ENCODE peak calls at places on chromosomes 6 and 20, in nine cellular contexts. One of them, this sample, is unnamed.

GRCh38 chr6:2266845-2267244 is 21.4 kb upstream of the GMDS start:
- DNase-seq in H1: no peak
- DNase-seq in HepG2: no peak
- DNase-seq in GM12878: no peak
- DNase-seq in SK-N-SH: no peak
- DNase-seq in WTC11: no peak
- DNase-seq in K562: no peak
- DNase-seq in endothelial cell of umbilical vein: peak; percentile 14
- DNase-seq in A549: no peak
- DNase-seq in this sample: no peak

GRCh38 chr6:158312672-158313397 is 570 bp downstream of the TULP4 start:
- DNase-seq in H1: no peak
- DNase-seq in SK-N-SH: no peak
- DNase-seq in HepG2: no peak
- DNase-seq in A549: no peak
- DNase-seq in GM12878: no peak
- DNase-seq in endothelial cell of umbilical vein: no peak
- DNase-seq in K562: no peak
- DNase-seq in WTC11: no peak
- DNase-seq in this sample: peak; percentile 41

GRCh38 chr6:37024665-37025337 is 19.3 kb downstream of the FGD2 start:
- DNase-seq in K562: no peak
- DNase-seq in HepG2: no peak
- DNase-seq in endothelial cell of umbilical vein: no peak
- DNase-seq in GM12878: no peak
- DNase-seq in WTC11: no peak
- DNase-seq in SK-N-SH: no peak
- DNase-seq in H1: no peak
- DNase-seq in A549: peak; percentile 49
- DNase-seq in this sample: peak; percentile 40

GRCh38 chr6:164098857-164099534 is 684.5 kb downstream of the QKI start:
- DNase-seq in A549: no peak
- DNase-seq in K562: no peak
- DNase-seq in SK-N-SH: no peak
- DNase-seq in H1: no peak
- DNase-seq in GM12878: no peak
- DNase-seq in HepG2: peak; percentile 14
- DNase-seq in WTC11: no peak
- DNase-seq in endothelial cell of umbilical vein: no peak
- DNase-seq in this sample: peak; percentile 19

GRCh38 chr6:122704086-122704485 is 75.4 kb upstream of the FABP7 start:
- DNase-seq in H1: no peak
- DNase-seq in K562: peak; percentile 10
- DNase-seq in WTC11: no peak
- DNase-seq in SK-N-SH: no peak
- DNase-seq in A549: no peak
- DNase-seq in GM12878: no peak
- DNase-seq in endothelial cell of umbilical vein: no peak
- DNase-seq in HepG2: no peak
- DNase-seq in this sample: no peak

GRCh38 chr6:79868098-79868722 is 79.1 kb downstream of the ELOVL4 start:
- DNase-seq in GM12878: peak; percentile 20
- DNase-seq in endothelial cell of umbilical vein: peak; percentile 81
- DNase-seq in SK-N-SH: peak; percentile 68
- DNase-seq in HepG2: peak; percentile 54
- DNase-seq in H1: peak; percentile 49
- DNase-seq in WTC11: no peak
- DNase-seq in K562: peak; percentile 43
- DNase-seq in A549: peak; percentile 44
- DNase-seq in this sample: peak; percentile 82

GRCh38 chr6:127539292-127539691 is 20.2 kb upstream of the MTCL3 start:
- DNase-seq in endothelial cell of umbilical vein: peak; percentile 26
- DNase-seq in WTC11: no peak
- DNase-seq in SK-N-SH: peak; percentile 47
- DNase-seq in K562: no peak
- DNase-seq in H1: no peak
- DNase-seq in A549: no peak
- DNase-seq in HepG2: no peak
- DNase-seq in GM12878: no peak
- DNase-seq in this sample: peak; percentile 38

GRCh38 chr20:11755071-11755881 is 162.4 kb upstream of the BTBD3 start:
- DNase-seq in H1: no peak
- DNase-seq in A549: no peak
- DNase-seq in WTC11: no peak
- DNase-seq in HepG2: no peak
- DNase-seq in SK-N-SH: no peak
- DNase-seq in K562: no peak
- DNase-seq in endothelial cell of umbilical vein: peak; percentile 42
- DNase-seq in GM12878: no peak
- DNase-seq in this sample: no peak

GRCh38 chr6:131951576-131952230 is 531 bp upstream of the CCN2 start:
- DNase-seq in K562: no peak
- DNase-seq in SK-N-SH: no peak
- DNase-seq in HepG2: no peak
- DNase-seq in H1: no peak
- DNase-seq in A549: no peak
- DNase-seq in WTC11: no peak
- DNase-seq in endothelial cell of umbilical vein: no peak
- DNase-seq in GM12878: no peak
- DNase-seq in this sample: no peak

GRCh38 chr6:131949615-131949908 is 1.6 kb downstream of the CCN2 start:
- DNase-seq in GM12878: no peak
- DNase-seq in endothelial cell of umbilical vein: no peak
- DNase-seq in HepG2: no peak
- DNase-seq in K562: no peak
- DNase-seq in SK-N-SH: no peak
- DNase-seq in WTC11: no peak
- DNase-seq in H1: no peak
- DNase-seq in A549: no peak
- DNase-seq in this sample: no peak

GRCh38 chr6:131950767-131951575 is at the start of gene CCN2:
- DNase-seq in A549: peak; percentile 83
- DNase-seq in K562: no peak
- DNase-seq in endothelial cell of umbilical vein: peak; percentile 100
- DNase-seq in GM12878: no peak
- DNase-seq in H1: peak; percentile 96
- DNase-seq in SK-N-SH: peak; percentile 57
- DNase-seq in HepG2: peak; percentile 100
- DNase-seq in WTC11: peak; percentile 95
- DNase-seq in this sample: no peak

GRCh38 chr6:131948692-131949614 is 2.2 kb downstream of the CCN2 start:
- DNase-seq in HepG2: peak; percentile 67
- DNase-seq in endothelial cell of umbilical vein: peak; percentile 80
- DNase-seq in WTC11: no peak
- DNase-seq in A549: no peak
- DNase-seq in GM12878: no peak
- DNase-seq in H1: no peak
- DNase-seq in K562: no peak
- DNase-seq in SK-N-SH: no peak
- DNase-seq in this sample: no peak

GRCh38 chr6:131949909-131950766 is 1.0 kb downstream of the CCN2 start:
- DNase-seq in GM12878: no peak
- DNase-seq in HepG2: peak; percentile 75
- DNase-seq in K562: no peak
- DNase-seq in A549: peak; percentile 50
- DNase-seq in WTC11: peak; percentile 85
- DNase-seq in H1: peak; percentile 81
- DNase-seq in SK-N-SH: peak; percentile 74
- DNase-seq in endothelial cell of umbilical vein: peak; percentile 55
- DNase-seq in this sample: no peak
- TF ChIP-seq MAX in GM12878: no peak
- TF ChIP-seq MAX in HepG2: peak; percentile 58
- TF ChIP-seq MAX in K562: no peak
- TF ChIP-seq MAX in A549: peak; percentile 55
- TF ChIP-seq MAX in WTC11: peak; percentile 65
- TF ChIP-seq MAX in H1: peak; percentile 40
- TF ChIP-seq MAX in SK-N-SH: peak; percentile 77
- TF ChIP-seq MAX in endothelial cell of umbilical vein: peak; percentile 11
- TF ChIP-seq MAX in this sample: no peak

GRCh38 chr6:43328528-43328927 is 19.9 kb upstream of the CRIP3 start:
- DNase-seq in GM12878: no peak
- DNase-seq in H1: no peak
- DNase-seq in WTC11: no peak
- DNase-seq in K562: peak; percentile 37
- DNase-seq in SK-N-SH: no peak
- DNase-seq in HepG2: peak; percentile 62
- DNase-seq in endothelial cell of umbilical vein: no peak
- DNase-seq in A549: no peak
- DNase-seq in this sample: no peak

GRCh38 chr6:43334466-43335095 is 26.0 kb upstream of the CRIP3 start:
- DNase-seq in K562: peak; percentile 72
- DNase-seq in WTC11: no peak
- DNase-seq in H1: no peak
- DNase-seq in A549: peak; percentile 25
- DNase-seq in SK-N-SH: peak; percentile 18
- DNase-seq in HepG2: peak; percentile 66
- DNase-seq in endothelial cell of umbilical vein: peak; percentile 66
- DNase-seq in GM12878: no peak
- DNase-seq in this sample: peak; percentile 63

GRCh38 chr6:43335469-43335868 is 26.8 kb upstream of the CRIP3 start:
- DNase-seq in A549: no peak
- DNase-seq in K562: no peak
- DNase-seq in GM12878: no peak
- DNase-seq in H1: no peak
- DNase-seq in WTC11: no peak
- DNase-seq in HepG2: no peak
- DNase-seq in endothelial cell of umbilical vein: no peak
- DNase-seq in SK-N-SH: no peak
- DNase-seq in this sample: no peak

GRCh38 chr6:43331876-43332275 is 23.2 kb upstream of the CRIP3 start:
- DNase-seq in A549: no peak
- DNase-seq in H1: no peak
- DNase-seq in HepG2: no peak
- DNase-seq in endothelial cell of umbilical vein: no peak
- DNase-seq in K562: no peak
- DNase-seq in SK-N-SH: no peak
- DNase-seq in GM12878: no peak
- DNase-seq in WTC11: no peak
- DNase-seq in this sample: peak; percentile 36

DNA sequence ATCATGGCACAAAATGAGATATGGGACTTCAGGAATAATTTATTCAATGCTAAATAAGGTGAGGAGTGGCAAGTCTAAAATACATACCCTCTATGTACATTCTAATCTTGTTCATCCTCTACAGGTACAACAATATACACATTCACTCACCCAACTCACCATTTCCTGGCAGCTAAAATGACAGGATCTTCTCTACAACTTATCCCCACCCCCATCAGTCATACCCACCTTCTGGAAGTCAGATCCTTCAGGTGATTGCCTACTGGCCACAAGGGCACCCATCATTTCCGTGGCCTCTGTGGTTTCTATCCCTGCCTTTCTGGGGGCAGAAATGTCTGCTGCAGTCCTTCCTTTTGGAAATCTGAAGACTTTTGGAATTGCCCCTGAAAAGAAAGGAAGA is 22.8 kb upstream of the CRIP3 start:
- DNase-seq in WTC11: no peak
- DNase-seq in endothelial cell of umbilical vein: no peak
- DNase-seq in A549: no peak
- DNase-seq in K562: no peak
- DNase-seq in HepG2: no peak
- DNase-seq in GM12878: no peak
- DNase-seq in SK-N-SH: no peak
- DNase-seq in H1: no peak
- DNase-seq in this sample: no peak
- TF ChIP-seq CTCF in WTC11: no peak
- TF ChIP-seq CTCF in endothelial cell of umbilical vein: no peak
- TF ChIP-seq CTCF in A549: no peak
- TF ChIP-seq CTCF in K562: no peak
- TF ChIP-seq CTCF in HepG2: no peak
- TF ChIP-seq CTCF in GM12878: no peak
- TF ChIP-seq CTCF in SK-N-SH: no peak
- TF ChIP-seq CTCF in H1: no peak
- TF ChIP-seq CTCF in this sample: no peak

DNA sequence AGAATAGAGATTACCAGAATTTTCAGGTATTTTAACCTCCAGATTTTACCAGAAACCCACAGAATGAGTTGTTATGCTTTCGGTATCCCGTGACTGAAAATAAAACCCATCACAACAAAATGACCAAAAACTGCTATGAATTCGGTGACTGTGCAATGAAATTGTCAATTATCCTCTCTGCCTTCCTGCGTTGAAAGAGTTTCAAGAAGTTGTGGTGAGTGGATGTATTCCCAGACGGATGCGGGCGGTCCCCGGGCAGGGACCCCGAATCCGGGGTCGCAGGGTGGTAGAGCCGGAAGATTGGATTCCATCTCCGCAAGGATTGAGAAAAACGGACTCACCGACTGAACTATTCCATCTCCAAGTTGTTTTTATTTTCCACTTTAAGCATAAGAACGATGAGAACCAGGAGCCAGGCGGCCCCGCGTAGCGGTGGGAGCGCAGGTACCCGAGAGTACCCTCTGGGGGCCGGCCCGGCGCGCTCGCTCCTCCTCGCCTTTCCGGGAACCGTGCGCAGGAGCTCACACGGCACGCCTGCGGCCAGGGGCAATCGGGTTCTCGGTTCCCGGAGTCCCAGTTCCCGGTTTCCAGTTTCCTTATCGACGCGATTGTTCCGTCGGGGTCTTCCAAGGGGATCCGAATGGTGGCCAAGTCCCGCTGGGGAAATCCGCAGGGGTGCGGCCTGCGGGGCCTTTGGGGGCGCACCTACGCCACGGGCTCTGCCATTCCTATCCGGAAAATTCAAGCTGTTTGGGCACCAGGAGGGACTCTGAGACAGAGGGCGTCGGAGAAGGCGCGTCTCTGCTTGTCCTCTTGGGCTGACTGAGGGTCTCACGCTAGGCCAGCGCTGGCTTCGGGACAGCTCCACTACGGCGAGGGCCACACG is 104.9 kb upstream of the PRDM1 start:
- DNase-seq in SK-N-SH: peak; percentile 27
- DNase-seq in K562: no peak
- DNase-seq in GM12878: no peak
- DNase-seq in HepG2: no peak
- DNase-seq in A549: no peak
- DNase-seq in H1: peak; percentile 79
- DNase-seq in endothelial cell of umbilical vein: no peak
- DNase-seq in WTC11: peak; percentile 72
- DNase-seq in this sample: no peak
- TF ChIP-seq MAX in SK-N-SH: no peak
- TF ChIP-seq MAX in K562: no peak
- TF ChIP-seq MAX in GM12878: no peak
- TF ChIP-seq MAX in HepG2: no peak
- TF ChIP-seq MAX in A549: no peak
- TF ChIP-seq MAX in H1: peak; percentile 47
- TF ChIP-seq MAX in endothelial cell of umbilical vein: no peak
- TF ChIP-seq MAX in WTC11: peak; percentile 53
- TF ChIP-seq MAX in this sample: no peak

DNA sequence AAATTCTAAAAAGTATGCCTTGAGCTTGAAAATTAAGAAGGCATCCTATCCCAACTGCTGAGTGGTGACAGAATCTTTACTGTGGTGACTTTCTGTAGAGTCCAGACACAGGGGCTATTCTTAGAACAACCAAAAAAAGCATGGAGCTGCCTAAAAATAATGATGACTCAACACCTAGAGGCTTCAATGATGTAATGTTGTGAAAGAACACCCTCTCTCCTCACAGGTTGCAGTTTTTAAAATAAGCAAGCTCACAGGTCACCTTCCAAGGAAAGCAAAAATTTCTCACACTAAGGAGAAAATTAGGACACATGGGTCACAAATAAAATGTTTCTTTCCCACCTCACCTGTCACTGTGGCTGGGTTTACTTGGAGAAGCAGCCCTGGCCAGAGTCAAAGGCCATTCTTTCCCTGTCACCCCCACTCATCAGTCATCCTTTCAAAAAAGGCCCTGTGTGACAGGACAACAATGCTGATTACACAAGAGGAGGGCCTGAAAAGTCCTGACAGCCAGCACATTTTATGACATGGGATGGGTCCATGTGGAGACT is 53.5 kb downstream of the RCAN2 start:
- DNase-seq in GM12878: no peak
- DNase-seq in A549: no peak
- DNase-seq in H1: no peak
- DNase-seq in SK-N-SH: no peak
- DNase-seq in HepG2: no peak
- DNase-seq in endothelial cell of umbilical vein: no peak
- DNase-seq in WTC11: no peak
- DNase-seq in K562: no peak
- DNase-seq in this sample: no peak
- TF ChIP-seq CTCF in GM12878: no peak
- TF ChIP-seq CTCF in A549: no peak
- TF ChIP-seq CTCF in H1: no peak
- TF ChIP-seq CTCF in SK-N-SH: no peak
- TF ChIP-seq CTCF in HepG2: no peak
- TF ChIP-seq CTCF in endothelial cell of umbilical vein: no peak
- TF ChIP-seq CTCF in WTC11: no peak
- TF ChIP-seq CTCF in K562: no peak
- TF ChIP-seq CTCF in this sample: no peak